ENCODE peak calls at places on chromosomes 13 and 19, in five cellular contexts. One of them, this sample, is unnamed.

GRCh38 chr19:15463865-15464371 is 426 bp downstream of the RASAL3 start:
- DNase-seq in A549: no peak
- DNase-seq in tibial artery: no peak
- DNase-seq in CD8-positive, alpha-beta T cell: peak
- DNase-seq in fibroblast of the aortic adventitia: no peak
- DNase-seq in this sample: no peak

GRCh38 chr13:73579574-73580274 is 520.9 kb downstream of the KLF5 start:
- DNase-seq in CD8-positive, alpha-beta T cell: no peak
- DNase-seq in A549: no peak
- DNase-seq in tibial artery: no peak
- DNase-seq in fibroblast of the aortic adventitia: no peak
- DNase-seq in this sample: no peak

GRCh38 chr13:70408865-70409264 is 300.6 kb upstream of the KLHL1 start:
- DNase-seq in fibroblast of the aortic adventitia: no peak
- DNase-seq in A549: no peak
- DNase-seq in tibial artery: no peak
- DNase-seq in CD8-positive, alpha-beta T cell: no peak
- DNase-seq in this sample: no peak

GRCh38 chr13:44004881-44005280 is 125.2 kb downstream of the LACC1 start:
- DNase-seq in tibial artery: no peak
- DNase-seq in A549: no peak
- DNase-seq in fibroblast of the aortic adventitia: peak
- DNase-seq in CD8-positive, alpha-beta T cell: no peak
- DNase-seq in this sample: peak

GRCh38 chr19:51821921-51822716 is 27.2 kb downstream of the FPR3 start:
- DNase-seq in CD8-positive, alpha-beta T cell: no peak
- DNase-seq in A549: no peak
- DNase-seq in fibroblast of the aortic adventitia: peak
- DNase-seq in tibial artery: no peak
- DNase-seq in this sample: peak

GRCh38 chr19:50384685-50385535 is 763 bp downstream of the POLD1 start:
- DNase-seq in fibroblast of the aortic adventitia: no peak
- DNase-seq in tibial artery: no peak
- DNase-seq in A549: no peak
- DNase-seq in CD8-positive, alpha-beta T cell: no peak
- DNase-seq in this sample: peak

GRCh38 chr13:105956891-105957290 is 578.6 kb downstream of the EFNB2 start:
- DNase-seq in A549: no peak
- DNase-seq in CD8-positive, alpha-beta T cell: no peak
- DNase-seq in fibroblast of the aortic adventitia: no peak
- DNase-seq in tibial artery: no peak
- DNase-seq in this sample: no peak

GRCh38 chr19:28199323-28199722 is 1013.6 kb downstream of the UQCRFS1 start:
- DNase-seq in tibial artery: no peak
- DNase-seq in A549: no peak
- DNase-seq in fibroblast of the aortic adventitia: no peak
- DNase-seq in CD8-positive, alpha-beta T cell: no peak
- DNase-seq in this sample: no peak

GRCh38 chr19:39171479-39172465 is 25.0 kb upstream of the NCCRP1 start:
- DNase-seq in CD8-positive, alpha-beta T cell: no peak
- DNase-seq in tibial artery: no peak
- DNase-seq in A549: no peak
- DNase-seq in fibroblast of the aortic adventitia: no peak
- DNase-seq in this sample: no peak

GRCh38 chr13:97296740-97297139 is 74.6 kb downstream of the MBNL2 start:
- DNase-seq in A549: no peak
- DNase-seq in fibroblast of the aortic adventitia: no peak
- DNase-seq in tibial artery: no peak
- DNase-seq in CD8-positive, alpha-beta T cell: no peak
- DNase-seq in this sample: no peak

GRCh38 chr19:7293795-7294570 is at the start of gene INSR:
- DNase-seq in CD8-positive, alpha-beta T cell: peak
- DNase-seq in fibroblast of the aortic adventitia: peak
- DNase-seq in A549: peak
- DNase-seq in tibial artery: peak
- DNase-seq in this sample: peak

GRCh38 chr13:104114111-104114510 is 1047.9 kb upstream of the SLC10A2 start:
- DNase-seq in A549: no peak
- DNase-seq in fibroblast of the aortic adventitia: no peak
- DNase-seq in tibial artery: no peak
- DNase-seq in CD8-positive, alpha-beta T cell: no peak
- DNase-seq in this sample: peak

GRCh38 chr19:19217110-19217509 is 5.4 kb downstream of the NCAN start:
- DNase-seq in A549: peak
- DNase-seq in CD8-positive, alpha-beta T cell: no peak
- DNase-seq in tibial artery: no peak
- DNase-seq in fibroblast of the aortic adventitia: peak
- DNase-seq in this sample: peak

GRCh38 chr13:45683701-45684100 is 18.4 kb upstream of the CBY2 start:
- DNase-seq in A549: no peak
- DNase-seq in tibial artery: no peak
- DNase-seq in CD8-positive, alpha-beta T cell: no peak
- DNase-seq in fibroblast of the aortic adventitia: no peak
- DNase-seq in this sample: no peak

GRCh38 chr19:41019346-41019745 is 28.3 kb downstream of the CYP2B6 start:
- DNase-seq in A549: no peak
- DNase-seq in fibroblast of the aortic adventitia: no peak
- DNase-seq in tibial artery: no peak
- DNase-seq in CD8-positive, alpha-beta T cell: no peak
- DNase-seq in this sample: no peak

DNA sequence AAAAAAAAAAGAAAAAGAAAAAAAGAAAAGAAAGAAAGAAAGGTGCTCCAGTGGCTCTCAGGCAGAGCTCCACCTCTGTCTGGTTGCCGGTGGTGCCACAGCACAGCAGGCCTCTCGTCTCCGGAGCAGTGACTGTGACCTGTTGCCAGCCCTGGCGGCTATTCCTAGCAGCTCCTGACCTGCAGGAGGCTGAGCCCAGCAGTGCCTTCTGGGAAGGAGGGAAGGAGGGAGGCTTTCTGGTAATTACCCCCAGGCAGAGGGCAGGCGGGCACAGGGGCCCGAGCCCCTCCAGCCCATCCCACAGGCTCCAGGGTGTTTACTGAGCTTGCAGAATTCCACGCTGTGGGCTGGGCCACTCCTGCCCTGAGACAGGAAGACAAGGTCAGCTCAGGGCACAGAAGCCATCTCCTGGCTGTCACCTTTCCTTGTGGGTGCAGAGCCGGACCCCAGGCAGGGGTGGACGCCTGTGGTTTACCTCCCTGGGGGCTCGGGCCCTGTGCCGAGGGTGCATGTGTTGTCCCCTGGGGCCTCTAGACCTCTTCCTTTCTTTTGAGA is 77.9 kb downstream of the GNG7 start:
- DNase-seq in fibroblast of the aortic adventitia: no peak
- DNase-seq in A549: peak
- DNase-seq in tibial artery: no peak
- DNase-seq in CD8-positive, alpha-beta T cell: no peak
- DNase-seq in this sample: no peak
- TF ChIP-seq CTCF in fibroblast of the aortic adventitia: no peak
- TF ChIP-seq CTCF in A549: no peak
- TF ChIP-seq CTCF in tibial artery: no peak
- TF ChIP-seq CTCF in CD8-positive, alpha-beta T cell: no peak
- TF ChIP-seq CTCF in this sample: no peak

DNA sequence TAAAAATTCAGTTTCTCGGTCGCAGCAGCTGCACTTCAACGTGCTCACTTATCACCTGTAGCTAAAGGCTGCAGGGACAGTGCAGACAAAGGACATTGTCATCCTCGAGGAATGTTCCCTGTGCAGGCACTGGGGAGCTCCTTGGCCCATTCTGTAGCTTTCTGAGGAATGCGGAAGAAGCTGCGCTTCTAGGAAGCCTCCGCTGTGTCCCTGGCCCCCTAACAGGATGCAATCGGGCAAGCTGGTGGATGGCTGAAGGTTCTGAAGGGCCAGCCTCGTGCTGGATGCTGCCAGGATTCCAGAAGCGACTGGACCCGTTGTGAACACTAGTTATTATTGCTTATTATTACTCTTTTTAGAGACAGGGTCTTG is 8.1 kb downstream of the ANO8 start:
- DNase-seq in A549: no peak
- DNase-seq in CD8-positive, alpha-beta T cell: no peak
- DNase-seq in fibroblast of the aortic adventitia: no peak
- DNase-seq in tibial artery: no peak
- DNase-seq in this sample: no peak
- H3K4me3 ChIP-seq in A549: no peak
- H3K4me3 ChIP-seq in CD8-positive, alpha-beta T cell: no peak
- H3K4me3 ChIP-seq in fibroblast of the aortic adventitia: no peak
- H3K4me3 ChIP-seq in tibial artery: no peak
- H3K4me3 ChIP-seq in this sample: no peak

DNA sequence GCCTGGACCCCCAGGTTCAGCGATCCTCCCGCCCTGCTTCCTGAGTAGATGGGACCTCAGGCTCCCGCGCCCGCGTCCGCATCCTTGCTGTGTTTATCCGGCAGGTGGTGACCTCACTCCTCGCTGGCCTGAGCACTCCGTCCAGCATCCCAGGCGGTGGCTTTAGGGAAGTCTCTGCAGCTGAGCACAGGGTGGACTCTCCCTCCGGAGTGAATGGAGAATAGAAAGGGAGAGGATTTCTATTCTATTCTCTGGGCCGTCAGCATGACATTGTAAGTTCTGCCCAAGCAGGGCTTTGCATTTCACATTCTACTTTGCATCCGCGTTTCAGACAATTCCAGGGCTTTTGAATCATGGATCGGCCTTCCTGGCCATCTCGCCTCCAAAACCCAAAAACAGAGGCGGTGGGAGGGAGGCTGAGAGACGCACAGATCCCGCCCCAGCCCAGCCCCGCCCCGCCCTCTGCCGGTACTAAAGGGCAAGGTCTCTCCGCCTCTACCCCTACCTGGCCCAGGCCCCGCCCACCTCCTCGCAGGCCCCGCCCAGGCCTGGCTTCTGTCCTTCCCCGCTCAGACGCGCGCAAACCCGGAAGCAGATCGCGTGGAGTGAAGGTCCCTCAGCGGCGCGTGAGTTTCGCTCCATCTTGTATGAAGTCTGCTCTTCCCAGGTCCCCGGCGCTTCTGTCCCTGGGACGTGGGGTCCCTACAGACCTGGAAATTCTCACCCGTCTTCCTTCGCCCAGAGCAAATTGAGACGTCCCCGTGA is at the start of gene ZNF525:
- DNase-seq in fibroblast of the aortic adventitia: peak
- DNase-seq in A549: no peak
- DNase-seq in tibial artery: peak
- DNase-seq in CD8-positive, alpha-beta T cell: peak
- DNase-seq in this sample: peak
- TF ChIP-seq CTCF in fibroblast of the aortic adventitia: peak
- TF ChIP-seq CTCF in A549: no peak
- TF ChIP-seq CTCF in tibial artery: no peak
- TF ChIP-seq CTCF in CD8-positive, alpha-beta T cell: peak
- TF ChIP-seq CTCF in this sample: peak

DNA sequence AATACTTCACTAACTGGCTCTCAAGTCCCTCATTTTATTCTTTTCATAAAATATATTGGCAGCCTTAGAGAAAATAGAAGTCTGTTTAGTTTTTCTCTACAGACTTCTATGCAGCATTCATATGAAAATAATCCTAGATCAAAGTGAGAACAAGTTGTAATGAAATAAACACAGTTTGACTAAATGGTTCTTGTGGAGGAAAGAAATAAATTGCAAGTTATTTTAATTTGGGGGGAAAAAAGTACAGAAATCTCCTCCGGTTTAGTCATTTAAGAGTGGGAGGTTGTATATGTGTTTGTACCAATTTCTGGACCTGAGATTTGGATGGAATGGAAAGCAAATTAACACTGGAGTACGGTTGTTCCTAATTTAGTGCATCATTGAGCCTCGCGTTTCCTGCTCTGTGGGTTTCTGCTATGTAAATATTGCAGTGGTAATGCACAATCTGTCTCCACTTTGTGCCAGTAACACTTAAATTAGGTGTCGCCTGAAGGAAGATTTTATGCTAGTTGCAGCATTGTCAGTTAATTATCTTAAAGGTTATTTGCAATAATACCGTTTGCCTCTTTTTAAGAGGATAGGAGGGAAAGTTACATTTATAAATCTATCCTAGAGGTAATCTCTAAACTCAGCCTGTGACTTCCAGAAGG is 100.2 kb downstream of the ZIC5 start:
- DNase-seq in fibroblast of the aortic adventitia: no peak
- DNase-seq in CD8-positive, alpha-beta T cell: no peak
- DNase-seq in tibial artery: no peak
- DNase-seq in A549: no peak
- DNase-seq in this sample: no peak
- H3K4me3 ChIP-seq in fibroblast of the aortic adventitia: no peak
- H3K4me3 ChIP-seq in CD8-positive, alpha-beta T cell: no peak
- H3K4me3 ChIP-seq in tibial artery: no peak
- H3K4me3 ChIP-seq in A549: no peak
- H3K4me3 ChIP-seq in this sample: no peak

DNA sequence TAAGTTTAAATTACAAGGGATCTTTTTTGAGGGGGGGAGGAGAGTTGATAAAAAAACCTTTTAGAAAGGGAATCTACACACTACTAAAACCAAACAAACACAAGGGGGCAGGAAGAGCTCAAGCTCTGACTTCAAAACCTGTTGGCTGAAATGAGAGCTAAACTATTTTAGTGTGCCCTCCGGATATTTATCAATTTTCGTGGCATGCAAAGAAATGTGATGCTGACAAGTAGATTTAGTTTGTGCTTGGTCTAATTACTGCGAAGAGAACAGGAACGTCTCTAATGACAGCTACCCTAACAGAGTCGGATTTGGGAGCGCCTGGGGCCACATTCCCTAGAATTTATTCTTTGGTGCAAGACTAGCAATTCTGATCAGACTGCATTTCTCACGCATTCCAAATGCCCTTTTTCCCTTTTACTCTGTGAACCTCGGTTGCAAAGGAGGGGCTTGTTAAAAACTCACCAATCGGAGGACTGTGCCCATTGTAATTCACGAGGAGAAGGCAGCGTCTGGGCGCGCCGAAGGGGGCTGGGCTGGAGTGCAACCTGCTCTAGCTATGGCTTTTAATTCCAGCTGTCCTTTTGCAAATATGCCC is 804 bp upstream of the FREM2 start:
- DNase-seq in fibroblast of the aortic adventitia: no peak
- DNase-seq in A549: no peak
- DNase-seq in tibial artery: no peak
- DNase-seq in CD8-positive, alpha-beta T cell: no peak
- DNase-seq in this sample: peak
- TF ChIP-seq CTCF in fibroblast of the aortic adventitia: no peak
- TF ChIP-seq CTCF in A549: no peak
- TF ChIP-seq CTCF in tibial artery: no peak
- TF ChIP-seq CTCF in CD8-positive, alpha-beta T cell: no peak
- TF ChIP-seq CTCF in this sample: peak

GRCh38 chr19:44757735-44758505 is 9.4 kb downstream of the BCL3 start:
- DNase-seq in fibroblast of the aortic adventitia: peak
- DNase-seq in A549: no peak
- DNase-seq in CD8-positive, alpha-beta T cell: no peak
- DNase-seq in tibial artery: peak
- DNase-seq in this sample: peak

GRCh38 chr19:44758596-44758995 is 10.1 kb downstream of the BCL3 start:
- DNase-seq in A549: no peak
- DNase-seq in tibial artery: no peak
- DNase-seq in fibroblast of the aortic adventitia: no peak
- DNase-seq in CD8-positive, alpha-beta T cell: no peak
- DNase-seq in this sample: no peak

GRCh38 chr19:44755219-44755618 is 6.7 kb downstream of the BCL3 start:
- DNase-seq in tibial artery: no peak
- DNase-seq in CD8-positive, alpha-beta T cell: no peak
- DNase-seq in A549: no peak
- DNase-seq in fibroblast of the aortic adventitia: no peak
- DNase-seq in this sample: no peak

GRCh38 chr19:44756089-44756562 is 7.6 kb downstream of the BCL3 start:
- DNase-seq in CD8-positive, alpha-beta T cell: no peak
- DNase-seq in tibial artery: no peak
- DNase-seq in A549: no peak
- DNase-seq in fibroblast of the aortic adventitia: no peak
- DNase-seq in this sample: no peak

GRCh38 chr19:44757057-44757734 is 8.7 kb downstream of the BCL3 start:
- DNase-seq in CD8-positive, alpha-beta T cell: no peak
- DNase-seq in fibroblast of the aortic adventitia: peak
- DNase-seq in tibial artery: peak
- DNase-seq in A549: no peak
- DNase-seq in this sample: peak
- H3K4me3 ChIP-seq in CD8-positive, alpha-beta T cell: no peak
- H3K4me3 ChIP-seq in fibroblast of the aortic adventitia: peak
- H3K4me3 ChIP-seq in tibial artery: peak
- H3K4me3 ChIP-seq in A549: no peak
- H3K4me3 ChIP-seq in this sample: peak

This sample was measured in fibroblast of pulmonary artery.